ENCODE peak calls at places on chromosomes 7 and 10, in five cellular contexts. W, V, O, H and S are unnamed samples.

GRCh38 chr7:78185149-78185745 is 386.7 kb downstream of the PHTF2 start:
- DNase-seq in O (no peak), W (no peak), V (no peak), H (no peak), S (no peak)

GRCh38 chr10:132946311-132946710 is 3.9 kb upstream of the CFAP46 start:
- DNase-seq in W (no peak), O (no peak), V (no peak), H (no peak), S (no peak)

GRCh38 chr10:25565570-25565969 is 368.5 kb upstream of the MYO3A start:
- DNase-seq in O (no peak), W (no peak), V (no peak), H (no peak), S (no peak)

GRCh38 chr10:30188101-30188500 is 128.7 kb upstream of the JCAD start:
- DNase-seq in H (peak; percentile 32), V (no peak), W (no peak), O (no peak), S (peak; percentile 79)

GRCh38 chr7:131557521-131558385 is 1.3 kb upstream of the PODXL start:
- DNase-seq in W (no peak), V (no peak), H (peak; percentile 59), O (no peak), S (no peak)

GRCh38 chr10:108204528-108205313 is 1040.2 kb upstream of the SORCS1 start:
- DNase-seq in V (no peak), O (no peak), W (no peak), H (no peak), S (no peak)

GRCh38 chr7:81175291-81175942 is 256.6 kb upstream of the SEMA3C start:
- DNase-seq in V (no peak), O (peak; percentile 97), H (no peak), W (no peak), S (no peak)

GRCh38 chr7:42661312-42661711 is 250.6 kb downstream of the C7orf25 start:
- DNase-seq in V (no peak), H (no peak), W (no peak), O (no peak), S (no peak)

GRCh38 chr10:58486821-58487220 is 25.9 kb upstream of the BICC1 start:
- DNase-seq in W (no peak), V (no peak), O (no peak), H (no peak), S (no peak)

GRCh38 chr10:109976657-109977056 is 31.1 kb upstream of the ADD3 start:
- DNase-seq in O (peak; percentile 4), H (no peak), V (no peak), W (peak; percentile 6), S (no peak)

GRCh38 chr7:142855756-142856564 is 1.1 kb downstream of the EPHB6 start:
- DNase-seq in W (no peak), V (no peak), H (peak; percentile 52), O (peak; percentile 26), S (no peak)

GRCh38 chr7:54541941-54542618 is at the start of gene VSTM2A:
- DNase-seq in H (no peak), V (no peak), W (peak; percentile 25), O (peak; percentile 75), S (no peak)

GRCh38 chr10:26367771-26368170 is 70.4 kb upstream of the APBB1IP start:
- DNase-seq in W (no peak), V (no peak), O (no peak), H (no peak), S (no peak)

GRCh38 chr7:32074787-32075570 is 4.8 kb upstream of the PDE1C start:
- DNase-seq in O (no peak), V (no peak), H (no peak), W (no peak), S (no peak)

GRCh38 chr7:155862516-155863257 is 50.4 kb upstream of the SHH start:
- DNase-seq in H (no peak), O (no peak), V (no peak), W (no peak), S (no peak)

GRCh38 chr7:101094791-101095375 is 9.6 kb downstream of the TRIM56 start:
- DNase-seq in O (no peak), H (no peak), V (no peak), W (peak; percentile 49), S (peak; percentile 37)

GRCh38 chr7:127598318-127598717 is 4.8 kb downstream of the FSCN3 start:
- DNase-seq in W (peak; percentile 5), O (no peak), H (no peak), V (no peak), S (no peak)

GRCh38 chr10:27541728-27542285 is 37.7 kb downstream of the RAB18 start:
- DNase-seq in H (no peak), V (no peak), W (no peak), O (no peak), S (no peak)

GRCh38 chr7:29479606-29480200 is 83.9 kb upstream of the PRR15 start:
- DNase-seq in W (no peak), O (no peak), V (no peak), H (no peak), S (no peak)

GRCh38 chr10:104109908-104110662 is 11.9 kb upstream of the SFR1 start:
- DNase-seq in W (no peak), V (no peak), H (no peak), O (no peak), S (no peak)

GRCh38 chr10:49164587-49165188 is 23.5 kb downstream of the TMEM273 start:
- DNase-seq in W (peak; percentile 52), O (peak; percentile 2), H (no peak), V (no peak), S (no peak)

GRCh38 chr10:44628921-44629320 is 244.0 kb upstream of the CXCL12 start:
- DNase-seq in W (no peak), O (no peak), H (no peak), V (no peak), S (no peak)

GRCh38 chr10:90440870-90441269 is 417.0 kb downstream of the HTR7 start:
- DNase-seq in H (no peak), V (no peak), W (no peak), O (no peak), S (no peak)

GRCh38 chr10:99917963-99918825 is 91.6 kb downstream of the DNMBP start:
- DNase-seq in H (no peak), V (no peak), W (no peak), O (no peak), S (peak; percentile 41)

GRCh38 chr10:104641150-104642000 is at the start of gene SORCS3:
- DNase-seq in V (no peak), O (peak; percentile 5), H (no peak), W (peak; percentile 25), S (no peak)

GRCh38 chr7:16494551-16494950 is 29.0 kb upstream of the SOSTDC1 start:
- DNase-seq in W (no peak), V (no peak), H (no peak), O (no peak), S (no peak)

GRCh38 chr7:127809285-127809702 is 157.3 kb downstream of the SND1 start:
- DNase-seq in O (no peak), H (no peak), W (no peak), V (no peak), S (no peak)

GRCh38 chr10:102791754-102792153 is 45.5 kb downstream of the CYP17A1 start:
- DNase-seq in W (no peak), O (no peak), H (no peak), V (no peak), S (no peak)

GRCh38 chr7:24773646-24774045 is 16.4 kb upstream of the GSDME start:
- DNase-seq in W (no peak), V (no peak), H (no peak), O (no peak), S (no peak)

GRCh38 chr10:15265076-15265475 is 96.6 kb upstream of the NMT2 start:
- DNase-seq in O (no peak), H (no peak), W (no peak), V (no peak), S (no peak)

GRCh38 chr10:28241766-28242399 is 61.0 kb downstream of the MPP7 start:
- DNase-seq in H (no peak), W (peak; percentile 5), V (no peak), O (peak; percentile 36), S (peak; percentile 5)

GRCh38 chr7:38310601-38311057 is 37.2 kb upstream of the TARP start:
- DNase-seq in H (peak; percentile 46), O (no peak), W (no peak), V (no peak), S (no peak)

GRCh38 chr10:78263521-78263988 is 229.9 kb downstream of the RPS24 start:
- DNase-seq in V (no peak), W (no peak), O (no peak), H (no peak), S (no peak)